ENCODE peak calls at places on chromosomes 4 and X, in six cellular contexts. G, K, T, P, D and Q are unnamed samples. For H3K4me1, the result is how much of the 10 kb centered on the place peaks cover.

GRCh38 chr4:139809207-139810157 is 143.9 kb downstream of the MGST2 start:
- DNase-seq in G (no peak), K (no peak), T (no peak), P (peak), D (no peak), Q (no peak)

GRCh38 chr4:24730256-24731001 is 64.9 kb upstream of the SOD3 start:
- DNase-seq in G (peak), K (peak), T (no peak), P (peak), D (no peak), Q (peak)

GRCh38 chrX:155997436-155997835 is at the start of gene IL9R:
- DNase-seq in G (no peak), K (no peak), T (no peak), P (no peak), D (no peak), Q (no peak)

GRCh38 chrX:55312655-55313054 is 47.9 kb upstream of the PAGE3 start:
- DNase-seq in G (no peak), K (no peak), T (no peak), P (no peak), D (peak), Q (no peak)

GRCh38 chr4:40672528-40673522 is 43.2 kb upstream of the RBM47 start:
- DNase-seq in G (peak), K (peak), T (peak), P (peak), D (peak), Q (no peak)

GRCh38 chr4:150723727-150724411 is 141.9 kb downstream of the MAB21L2 start:
- DNase-seq in G (no peak), K (no peak), T (no peak), P (no peak), D (no peak), Q (no peak)

GRCh38 chrX:14964500-14964899 is 91.3 kb downstream of the MOSPD2 start:
- DNase-seq in G (no peak), K (peak), T (no peak), P (no peak), D (no peak), Q (no peak)

GRCh38 chr4:67020079-67020807 is 525.1 kb downstream of the CENPC start:
- DNase-seq in G (no peak), K (peak), T (no peak), P (no peak), D (no peak), Q (no peak)

GRCh38 chr4:127575888-127576287 is 56.9 kb upstream of the INTU start:
- DNase-seq in G (no peak), K (no peak), T (no peak), P (no peak), D (no peak), Q (no peak)

GRCh38 chr4:111883557-111883999 is 261.7 kb upstream of the FAM241A start:
- DNase-seq in G (no peak), K (no peak), T (no peak), P (no peak), D (no peak), Q (no peak)

GRCh38 chrX:35728481-35728880 is 69.7 kb upstream of the MAGEB16 start:
- DNase-seq in G (no peak), K (no peak), T (peak), P (no peak), D (no peak), Q (no peak)

GRCh38 chr4:86264269-86264668 is 95.6 kb downstream of the MAPK10 start:
- DNase-seq in G (no peak), K (no peak), T (no peak), P (no peak), D (no peak), Q (no peak)

GRCh38 chrX:42089014-42089413 is 165.7 kb upstream of the CASK start:
- DNase-seq in G (no peak), K (no peak), T (peak), P (no peak), D (no peak), Q (no peak)

GRCh38 chrX:138191998-138192397 is 519.5 kb downstream of the FGF13 start:
- DNase-seq in G (no peak), K (peak), T (peak), P (peak), D (no peak), Q (no peak)

GRCh38 chr4:165986956-165987698 is 114.1 kb downstream of the TLL1 start:
- DNase-seq in G (no peak), K (no peak), T (no peak), P (no peak), D (no peak), Q (no peak)

GRCh38 chr4:188218392-188218791 is 79.2 kb downstream of the TRIML1 start:
- DNase-seq in G (no peak), K (no peak), T (peak), P (no peak), D (no peak), Q (no peak)

GRCh38 chrX:38117485-38117884 is 103.2 kb downstream of the SRPX start:
- DNase-seq in G (no peak), K (peak), T (no peak), P (no peak), D (no peak), Q (no peak)

GRCh38 chr4:2321279-2322196 is 59.6 kb upstream of the MXD4 start:
- DNase-seq in G (no peak), K (no peak), T (no peak), P (no peak), D (no peak), Q (no peak)

GRCh38 chrX:39619182-39620009 is 478.4 kb downstream of the BCOR start:
- DNase-seq in G (no peak), K (peak), T (no peak), P (no peak), D (no peak), Q (no peak)

GRCh38 chr4:23022032-23022431 is 329.3 kb downstream of the GBA3 start:
- DNase-seq in G (no peak), K (peak), T (no peak), P (no peak), D (peak), Q (no peak)

GRCh38 chr4:118816538-118817177 is 19.3 kb downstream of the SEC24D start:
- DNase-seq in G (no peak), K (peak), T (no peak), P (no peak), D (no peak), Q (no peak)

GRCh38 chrX:72274526-72274925 is 2.5 kb downstream of the RPS4X start:
- DNase-seq in G (no peak), K (peak), T (no peak), P (no peak), D (no peak), Q (no peak)

GRCh38 chrX:13843150-13843721 is 26.3 kb upstream of the GPM6B start:
- DNase-seq in G (no peak), K (no peak), T (no peak), P (no peak), D (no peak), Q (no peak)

GRCh38 chr4:86043755-86044592 is 315.9 kb downstream of the MAPK10 start:
- DNase-seq in G (no peak), K (peak), T (no peak), P (peak), D (no peak), Q (no peak)

GRCh38 chrX:74178536-74178935 is 125.4 kb upstream of the ZCCHC13 start:
- DNase-seq in G (no peak), K (no peak), T (peak), P (no peak), D (no peak), Q (no peak)

GRCh38 chrX:71652405-71652804 is 14.9 kb upstream of the LOC101059915 start:
- DNase-seq in G (peak), K (peak), T (no peak), P (peak), D (no peak), Q (no peak)

GRCh38 chr4:27005512-27006246 is 145.0 kb downstream of the STIM2 start:
- DNase-seq in G (no peak), K (peak), T (no peak), P (no peak), D (no peak), Q (no peak)

GRCh38 chr4:84916233-84916632 is 50.3 kb downstream of the WDFY3 start:
- DNase-seq in G (no peak), K (no peak), T (no peak), P (no peak), D (no peak), Q (no peak)

GRCh38 chr4:84914686-84915395 is 51.6 kb downstream of the WDFY3 start:
- DNase-seq in G (no peak), K (peak), T (no peak), P (no peak), D (no peak), Q (no peak)

GRCh38 chr4:84913176-84913575 is 53.3 kb downstream of the WDFY3 start:
- DNase-seq in G (no peak), K (no peak), T (no peak), P (no peak), D (no peak), Q (no peak)

GRCh38 chr4:84915396-84915780 is 51.1 kb downstream of the WDFY3 start:
- DNase-seq in G (no peak), K (no peak), T (no peak), P (no peak), D (no peak), Q (no peak)

GRCh38 chr4:84912741-84913140 is 53.7 kb downstream of the WDFY3 start:
- DNase-seq in G (no peak), K (no peak), T (no peak), P (no peak), D (no peak), Q (no peak)
- H3K4me1 ChIP-seq in G (half or more), K (under half), T (under half), P (under half), D (under half), Q (under half)

GRCh38 chrX:45774961-45775360 is 574.3 kb upstream of the DIPK2B start:
- DNase-seq in G (peak), K (peak), T (no peak), P (peak), D (no peak), Q (peak)

GRCh38 chrX:45768666-45769065 is 568.0 kb upstream of the DIPK2B start:
- DNase-seq in G (no peak), K (no peak), T (no peak), P (no peak), D (no peak), Q (no peak)

GRCh38 chrX:45769919-45770582 is 569.4 kb upstream of the DIPK2B start:
- DNase-seq in G (peak), K (peak), T (no peak), P (peak), D (no peak), Q (peak)

GRCh38 chrX:45771114-45771513 is 570.4 kb upstream of the DIPK2B start:
- DNase-seq in G (peak), K (peak), T (no peak), P (peak), D (peak), Q (peak)

GRCh38 chrX:45771560-45772340 is 571.1 kb upstream of the DIPK2B start:
- DNase-seq in G (peak), K (peak), T (no peak), P (peak), D (no peak), Q (no peak)
- H3K4me1 ChIP-seq in G (under half), K (under half), T (under half), P (under half), D (under half), Q (under half)

DNA sequence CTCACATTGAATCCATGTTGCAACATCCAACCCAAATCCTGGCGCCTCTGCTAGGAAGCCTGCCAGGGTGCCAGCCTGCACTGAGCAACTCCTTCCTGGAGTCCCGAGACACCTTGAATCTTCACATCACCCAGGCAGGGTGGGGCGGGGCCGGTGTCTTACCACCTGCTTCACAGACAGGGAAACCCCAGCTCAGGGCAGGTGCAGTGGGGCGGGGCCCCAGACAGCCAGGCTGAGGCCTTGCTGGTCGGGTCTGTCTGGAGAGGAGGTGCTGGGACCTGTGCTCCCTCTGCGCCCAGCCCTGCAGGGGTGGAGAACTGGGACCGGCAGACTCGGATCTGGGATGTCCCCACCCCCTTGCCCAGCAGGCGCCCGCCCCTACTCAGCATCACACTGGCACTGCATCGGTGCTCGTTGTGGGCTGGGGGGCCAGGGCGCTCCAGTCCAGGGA is 31.5 kb upstream of the HTRA3 start:
- DNase-seq in G (no peak), K (no peak), T (no peak), P (no peak), D (no peak), Q (no peak)
- H3K4me1 ChIP-seq in G (under half), K (under half), T (under half), P (under half), D (under half), Q (under half)

DNA sequence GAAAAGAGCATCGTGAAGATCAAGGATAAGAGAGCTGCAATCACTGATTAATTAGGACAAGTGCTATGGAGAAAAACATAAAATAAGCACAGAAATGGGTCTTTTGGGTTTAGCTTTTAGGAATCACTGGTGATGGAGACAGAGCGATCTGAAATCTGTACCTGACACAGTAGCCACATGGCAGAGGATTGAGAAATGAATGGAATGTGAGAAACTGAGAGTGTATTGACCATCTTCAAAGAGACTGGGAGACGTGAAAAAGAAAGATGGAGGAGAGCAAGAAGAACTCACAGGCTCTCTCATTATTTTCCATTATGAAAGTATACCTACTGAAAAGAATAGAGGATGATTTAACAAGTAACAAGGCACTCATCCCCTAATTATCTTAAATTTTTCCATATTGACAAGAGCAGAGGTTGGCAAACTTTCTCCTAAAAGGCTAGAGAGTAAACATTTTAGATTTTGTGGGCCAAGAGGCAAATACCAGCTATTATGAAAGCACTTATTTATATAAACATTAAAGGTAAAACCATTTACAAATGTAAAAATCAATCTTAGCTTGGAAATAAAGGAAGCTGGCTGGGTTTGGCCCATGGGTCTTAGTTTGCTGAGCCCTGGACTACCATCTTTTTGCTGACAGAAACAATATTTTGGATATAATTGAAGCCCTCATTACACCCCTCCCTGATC is 7.2 kb downstream of the TMEM154 start:
- DNase-seq in G (no peak), K (no peak), T (no peak), P (no peak), D (no peak), Q (no peak)
- H3K4me1 ChIP-seq in G (under half), K (under half), T (under half), P (under half), D (under half), Q (under half)